ENCODE peak calls at places on chromosome 6, in seven cellular contexts. B, Q, D, N, I, W and O are unnamed samples.
A peak's percentile ranks its signal among the peaks of the same experiment; 100 is the strongest.

GRCh38 chr6:15037253-15037652 is 208.6 kb upstream of the JARID2 start:
- DNase-seq in B (no peak), Q (no peak), D (no peak), N (no peak), I (no peak), W (no peak), O (no peak)

GRCh38 chr6:48471326-48471725 is 360.3 kb upstream of the PTCHD4 start:
- DNase-seq in B (no peak), Q (no peak), D (no peak), N (no peak), I (no peak), W (no peak), O (no peak)

GRCh38 chr6:129016844-129017243 is 133.9 kb downstream of the LAMA2 start:
- DNase-seq in B (no peak), Q (no peak), D (no peak), N (no peak), I (no peak), W (no peak), O (no peak)

GRCh38 chr6:168916576-168917207 is 337.0 kb downstream of the THBS2 start:
- DNase-seq in B (no peak), Q (no peak), D (peak; percentile 76), N (no peak), I (no peak), W (no peak), O (no peak)

GRCh38 chr6:44265003-44265842 is at the start of gene NFKBIE:
- DNase-seq in B (peak; percentile 87), Q (peak; percentile 91), D (peak; percentile 98), N (peak; percentile 88), I (peak; percentile 97), W (peak; percentile 95), O (peak; percentile 94)

GRCh38 chr6:23591761-23592160 is 534.3 kb upstream of the NRSN1 start:
- DNase-seq in B (no peak), Q (no peak), D (no peak), N (no peak), I (no peak), W (no peak), O (no peak)

GRCh38 chr6:48423640-48424365 is 312.8 kb upstream of the PTCHD4 start:
- DNase-seq in B (no peak), Q (no peak), D (no peak), N (no peak), I (no peak), W (no peak), O (no peak)

GRCh38 chr6:108557494-108558371 is 3.0 kb upstream of the FOXO3 start:
- DNase-seq in B (no peak), Q (peak; percentile 88), D (peak; percentile 86), N (peak; percentile 86), I (peak; percentile 93), W (peak; percentile 78), O (peak; percentile 77)

GRCh38 chr6:95095271-95095670 is 482.1 kb upstream of the MANEA start:
- DNase-seq in B (no peak), Q (no peak), D (no peak), N (no peak), I (no peak), W (no peak), O (no peak)

GRCh38 chr6:14131579-14131978 is 14.0 kb downstream of the CD83 start:
- DNase-seq in B (no peak), Q (no peak), D (no peak), N (no peak), I (no peak), W (no peak), O (no peak)

GRCh38 chr6:44157152-44157521 is 1.5 kb upstream of the CAPN11 start:
- DNase-seq in B (no peak), Q (no peak), D (no peak), N (no peak), I (no peak), W (no peak), O (no peak)

GRCh38 chr6:144731229-144731628 is 446.1 kb downstream of the UTRN start:
- DNase-seq in B (no peak), Q (no peak), D (no peak), N (no peak), I (no peak), W (no peak), O (no peak)

GRCh38 chr6:47483853-47484546 is 6.4 kb downstream of the CD2AP start:
- DNase-seq in B (no peak), Q (no peak), D (no peak), N (no peak), I (no peak), W (no peak), O (no peak)

GRCh38 chr6:85449818-85450577 is at the start of gene NT5E:
- DNase-seq in B (peak; percentile 36), Q (peak; percentile 44), D (peak; percentile 92), N (no peak), I (peak; percentile 23), W (peak; percentile 53), O (no peak)

GRCh38 chr6:43821101-43821886 is 51.3 kb downstream of the VEGFA start:
- DNase-seq in B (no peak), Q (no peak), D (no peak), N (no peak), I (no peak), W (no peak), O (no peak)

GRCh38 chr6:119917186-119917585 is 567.6 kb upstream of the MAN1A1 start:
- DNase-seq in B (no peak), Q (no peak), D (no peak), N (no peak), I (no peak), W (no peak), O (no peak)

GRCh38 chr6:119834418-119834817 is 484.9 kb upstream of the MAN1A1 start:
- DNase-seq in B (no peak), Q (no peak), D (no peak), N (no peak), I (no peak), W (no peak), O (no peak)

GRCh38 chr6:167306401-167306998 is 15.4 kb downstream of the UNC93A start:
- DNase-seq in B (no peak), Q (no peak), D (no peak), N (no peak), I (no peak), W (no peak), O (no peak)

GRCh38 chr6:32969685-32970412 is 1.5 kb downstream of the BRD2 start:
- DNase-seq in B (peak; percentile 60), Q (peak; percentile 75), D (peak; percentile 59), N (peak; percentile 64), I (peak; percentile 56), W (peak; percentile 76), O (peak; percentile 26)